ENCODE peak calls at places on chromosomes 7 and 10, in five cellular contexts. O is AG08395; F is uterus; N is EH; E is stimulated activated CD4-positive, alpha-beta T cell treated with anti-CD3 and anti-CD28 coated beads, Interleukin-4, amount 100 ng/mL, for 4 hours. L is an unnamed sample.
A peak's percentile ranks its signal among the peaks of the same experiment; 100 is the strongest.

GRCh38 chr10:100710151-100710871 is 35.1 kb upstream of the PAX2 start:
- DNase-seq in E (no peak), N (peak; percentile 25), F (no peak), O (no peak), L (no peak)

GRCh38 chr10:122350893-122351292 is 23.6 kb upstream of the PLEKHA1 start:
- DNase-seq in F (no peak), N (no peak), E (no peak), O (no peak), L (no peak)

GRCh38 chr10:36608866-36609265 is 516.5 kb upstream of the ANKRD30A start:
- DNase-seq in O (no peak), N (peak; percentile 24), F (no peak), E (no peak), L (no peak)

GRCh38 chr10:120495226-120495625 is 38.2 kb downstream of the PLPP4 start:
- DNase-seq in F (no peak), E (no peak), O (no peak), N (peak; percentile 17), L (no peak)

GRCh38 chr7:92584953-92585352 is 5.2 kb downstream of the FAM133B start:
- DNase-seq in O (no peak), F (no peak), N (peak; percentile 9), E (no peak), L (no peak)

GRCh38 chr10:15200626-15201025 is 32.1 kb upstream of the NMT2 start:
- DNase-seq in N (peak; percentile 96), F (no peak), E (no peak), O (peak; percentile 88), L (no peak)

GRCh38 chr10:101000602-101000991 is 989 bp downstream of the LZTS2 start:
- DNase-seq in E (no peak), F (peak; percentile 34), O (no peak), N (peak; percentile 18), L (no peak)

GRCh38 chr7:39465055-39465929 is 100.9 kb upstream of the YAE1 start:
- DNase-seq in E (peak; percentile 8), F (peak; percentile 27), O (peak; percentile 67), N (peak; percentile 67), L (no peak)

GRCh38 chr7:89618269-89618668 is 536.0 kb upstream of the STEAP1 start:
- DNase-seq in E (no peak), O (no peak), N (no peak), F (no peak), L (no peak)

GRCh38 chr10:114359041-114359952 is 45.0 kb downstream of the AFAP1L2 start:
- DNase-seq in E (no peak), N (no peak), F (no peak), O (no peak), L (no peak)

GRCh38 chr7:135925205-135925604 is 52.0 kb downstream of the MTPN start:
- DNase-seq in E (no peak), F (no peak), O (no peak), N (no peak), L (no peak)

GRCh38 chr10:76086571-76087260 is 655.3 kb downstream of the LRMDA start:
- DNase-seq in O (peak; percentile 28), N (peak; percentile 91), F (peak; percentile 91), E (no peak), L (no peak)

GRCh38 chr7:91554893-91555292 is 290.7 kb downstream of the FZD1 start:
- DNase-seq in O (no peak), F (no peak), N (no peak), E (no peak), L (no peak)

GRCh38 chr7:129950191-129950940 is 2.4 kb downstream of the UBE2H start:
- DNase-seq in E (no peak), N (peak; percentile 26), F (peak; percentile 49), O (no peak), L (no peak)

GRCh38 chr7:132390705-132391104 is 185.6 kb downstream of the PLXNA4 start:
- DNase-seq in F (no peak), E (no peak), N (peak; percentile 51), O (peak; percentile 81), L (no peak)

GRCh38 chr10:112375721-112376577 is 2.0 kb downstream of the ACSL5 start:
- DNase-seq in E (peak; percentile 19), O (peak; percentile 50), N (peak; percentile 49), F (peak; percentile 50), L (peak; percentile 47)

GRCh38 chr10:5942001-5942400 is 35.3 kb downstream of the IL15RA start:
- DNase-seq in N (no peak), O (no peak), E (no peak), F (no peak), L (no peak)

GRCh38 chr10:47058961-47059391 is 147.7 kb downstream of the PTPN20 start:
- DNase-seq in F (no peak), E (no peak), N (peak; percentile 60), O (peak; percentile 49), L (no peak)

GRCh38 chr10:48291190-48291589 is 15.3 kb upstream of the MAPK8 start:
- DNase-seq in F (no peak), E (no peak), N (no peak), O (no peak), L (no peak)

GRCh38 chr10:11104772-11105675 is 87.4 kb downstream of the CELF2 start:
- DNase-seq in E (no peak), N (no peak), O (no peak), F (no peak), L (no peak)

GRCh38 chr10:122435212-122435827 is 19.1 kb upstream of the ARMS2 start:
- DNase-seq in E (no peak), F (no peak), N (peak; percentile 59), O (peak; percentile 51), L (no peak)

GRCh38 chr7:519429-519973 is at the start of gene PDGFA:
- DNase-seq in F (no peak), N (peak; percentile 72), O (peak; percentile 40), E (peak; percentile 34), L (peak; percentile 34)

GRCh38 chr10:104688251-104688650 is 47.2 kb downstream of the SORCS3 start:
- DNase-seq in F (no peak), N (no peak), O (no peak), E (no peak), L (no peak)

GRCh38 chr10:12500406-12501303 is 151.3 kb downstream of the CAMK1D start:
- DNase-seq in N (no peak), F (no peak), E (no peak), O (no peak), L (no peak)

GRCh38 chr10:23917251-23917908 is 291.6 kb upstream of the KIAA1217 start:
- DNase-seq in O (no peak), F (no peak), N (no peak), E (no peak), L (no peak)

GRCh38 chr10:110368556-110368955 is 63.8 kb upstream of the SMNDC1 start:
- DNase-seq in O (no peak), N (no peak), E (no peak), F (no peak), L (no peak)

GRCh38 chr10:32971536-32972091 is 13.6 kb upstream of the ITGB1 start:
- DNase-seq in F (no peak), N (no peak), O (no peak), E (no peak), L (no peak)

GRCh38 chr10:101085846-101086245 is 24.1 kb downstream of the KAZALD1 start:
- DNase-seq in O (no peak), F (no peak), E (no peak), N (no peak), L (no peak)

GRCh38 chr10:69359089-69360025 is 57.4 kb downstream of the TACR2 start:
- DNase-seq in O (no peak), N (no peak), F (no peak), E (no peak), L (no peak)

GRCh38 chr10:102613761-102614160 is 30.5 kb upstream of the TRIM8 start:
- DNase-seq in F (no peak), N (no peak), E (no peak), O (no peak), L (no peak)

GRCh38 chr10:101446947-101447346 is 93.0 kb downstream of the BTRC start:
- DNase-seq in O (no peak), N (no peak), E (no peak), F (no peak), L (no peak)

GRCh38 chr10:99360935-99361334 is 31.8 kb downstream of the CNNM1 start:
- DNase-seq in O (peak; percentile 20), N (peak; percentile 27), E (no peak), F (no peak), L (no peak)